ENCODE peak calls at places on chromosome 11, in seven cellular contexts. V, B, X, D, U, H and Q are unnamed samples.

GRCh38 chr11:77067776-77068460 is 1.1 kb downstream of the CAPN5 start:
- DNase-seq in V (no peak), B (no peak), X (peak; percentile 27), D (no peak), U (no peak), H (no peak), Q (peak; percentile 13)

GRCh38 chr11:119472186-119472855 is 49.3 kb upstream of the THY1 start:
- DNase-seq in V (no peak), B (no peak), X (peak; percentile 24), D (no peak), U (peak; percentile 29), H (no peak), Q (no peak)

GRCh38 chr11:46898396-46899095 is 19.8 kb downstream of the LRP4 start:
- DNase-seq in V (no peak), B (no peak), X (no peak), D (no peak), U (no peak), H (peak; percentile 57), Q (no peak)

GRCh38 chr11:87281496-87281895 is 243.8 kb downstream of the TMEM135 start:
- DNase-seq in V (no peak), B (no peak), X (no peak), D (no peak), U (peak; percentile 77), H (no peak), Q (peak; percentile 28)

GRCh38 chr11:17280494-17281127 is 4.1 kb downstream of the NUCB2 start:
- DNase-seq in V (no peak), B (no peak), X (no peak), D (no peak), U (peak; percentile 21), H (no peak), Q (no peak)

GRCh38 chr11:83033972-83034672 is 37.6 kb downstream of the RAB30 start:
- DNase-seq in V (no peak), B (no peak), X (no peak), D (no peak), U (peak; percentile 71), H (no peak), Q (peak; percentile 43)

GRCh38 chr11:35664977-35665441 is 2.4 kb downstream of the TRIM44 start:
- DNase-seq in V (no peak), B (no peak), X (no peak), D (no peak), U (peak; percentile 14), H (peak; percentile 73), Q (no peak)

GRCh38 chr11:112163875-112164521 is at the start of gene IL18:
- DNase-seq in V (peak; percentile 56), B (no peak), X (peak; percentile 67), D (no peak), U (no peak), H (peak; percentile 52), Q (peak; percentile 54)

GRCh38 chr11:70351646-70352045 is 46.7 kb upstream of the CTTN start:
- DNase-seq in V (no peak), B (no peak), X (no peak), D (no peak), U (no peak), H (no peak), Q (no peak)

GRCh38 chr11:73334244-73335203 is 26.4 kb downstream of the ARHGEF17 start:
- DNase-seq in V (peak; percentile 65), B (no peak), X (no peak), D (no peak), U (peak; percentile 91), H (peak; percentile 14), Q (peak; percentile 96)

GRCh38 chr11:118148877-118149276 is 3.7 kb downstream of the SCN4B start:
- DNase-seq in V (no peak), B (no peak), X (no peak), D (no peak), U (no peak), H (no peak), Q (no peak)

GRCh38 chr11:116960916-116961315 is 123.5 kb upstream of the APOA1 start:
- DNase-seq in V (peak; percentile 62), B (no peak), X (no peak), D (no peak), U (peak; percentile 83), H (peak; percentile 37), Q (peak; percentile 81)

GRCh38 chr11:65493367-65494176 is 5.3 kb upstream of the MALAT1 start:
- DNase-seq in V (peak; percentile 92), B (no peak), X (peak; percentile 57), D (no peak), U (peak; percentile 97), H (peak; percentile 97), Q (peak; percentile 96)

GRCh38 chr11:98967005-98967404 is 53.7 kb upstream of the CNTN5 start:
- DNase-seq in V (no peak), B (no peak), X (no peak), D (no peak), U (no peak), H (no peak), Q (no peak)

GRCh38 chr11:19432370-19433163 is 191.8 kb upstream of the E2F8 start:
- DNase-seq in V (peak; percentile 35), B (no peak), X (no peak), D (no peak), U (peak; percentile 94), H (no peak), Q (peak; percentile 92)

GRCh38 chr11:125892071-125892470 is 4.6 kb downstream of the HYLS1 start:
- DNase-seq in V (no peak), B (no peak), X (no peak), D (no peak), U (peak; percentile 75), H (no peak), Q (no peak)

GRCh38 chr11:13214276-13214865 is 63.2 kb upstream of the BMAL1 start:
- DNase-seq in V (no peak), B (no peak), X (no peak), D (no peak), U (no peak), H (no peak), Q (no peak)

GRCh38 chr11:34680918-34681554 is 60.1 kb downstream of the EHF start:
- DNase-seq in V (peak; percentile 61), B (no peak), X (no peak), D (peak; percentile 5), U (peak; percentile 78), H (no peak), Q (peak; percentile 84)

GRCh38 chr11:125071408-125071807 is 8.3 kb downstream of the SLC37A2 start:
- DNase-seq in V (no peak), B (no peak), X (peak; percentile 27), D (no peak), U (no peak), H (no peak), Q (no peak)

GRCh38 chr11:5880329-5880728 is at the start of gene OR52E4:
- DNase-seq in V (no peak), B (no peak), X (no peak), D (no peak), U (no peak), H (no peak), Q (no peak)
- H2BK120ac ChIP-seq in V (no peak within 1 kb of the TSS), B (no peak within 1 kb of the TSS), X (no peak within 1 kb of the TSS), D (no peak within 1 kb of the TSS), U (no peak within 1 kb of the TSS), H (no peak within 1 kb of the TSS), Q (no peak within 1 kb of the TSS)

GRCh38 chr11:1371377-1371776 is 18.4 kb upstream of the BRSK2 start:
- DNase-seq in V (no peak), B (no peak), X (no peak), D (no peak), U (no peak), H (no peak), Q (no peak)

GRCh38 chr11:1371026-1371325 is 18.8 kb upstream of the BRSK2 start:
- DNase-seq in V (no peak), B (no peak), X (no peak), D (no peak), U (no peak), H (no peak), Q (no peak)

GRCh38 chr11:1371836-1372465 is 17.8 kb upstream of the BRSK2 start:
- DNase-seq in V (no peak), B (no peak), X (no peak), D (no peak), U (no peak), H (no peak), Q (no peak)

GRCh38 chr11:1373536-1374214 is 16.1 kb upstream of the BRSK2 start:
- DNase-seq in V (no peak), B (no peak), X (no peak), D (no peak), U (peak; percentile 32), H (no peak), Q (no peak)

DNA sequence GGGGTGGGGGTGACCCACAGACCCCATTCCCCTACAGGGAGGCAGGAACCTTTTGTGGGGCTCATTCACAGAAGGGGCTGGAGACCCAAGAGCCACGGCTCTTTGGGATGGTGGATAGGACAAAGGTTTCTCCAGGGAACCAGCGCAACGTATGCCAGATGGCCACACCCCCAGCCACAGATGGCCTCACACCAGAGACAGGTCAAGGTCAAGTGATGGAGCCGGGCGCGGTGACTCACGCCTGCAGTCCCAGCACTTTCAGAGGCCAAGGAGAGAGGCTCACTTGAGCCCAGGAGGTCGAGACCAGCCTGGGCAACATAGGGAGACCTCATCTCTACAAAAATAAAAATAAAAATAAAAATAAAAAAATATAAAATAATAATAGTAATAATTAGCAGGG is 17.1 kb upstream of the BRSK2 start:
- DNase-seq in V (no peak), B (no peak), X (no peak), D (no peak), U (no peak), H (no peak), Q (no peak)
- H2BK120ac ChIP-seq in V (no peak overlapping the region), B (no peak overlapping the region), X (no peak overlapping the region), D (no peak overlapping the region), U (no peak overlapping the region), H (no peak overlapping the region), Q (no peak overlapping the region)

GRCh38 chr11:106327134-106327533 is 249.7 kb downstream of the AASDHPPT start:
- DNase-seq in V (peak; percentile 62), B (no peak), X (peak; percentile 64), D (peak; percentile 29), U (no peak), H (no peak), Q (no peak)

GRCh38 chr11:106329273-106330018 is 252.0 kb downstream of the AASDHPPT start:
- DNase-seq in V (no peak), B (no peak), X (no peak), D (no peak), U (no peak), H (no peak), Q (no peak)

GRCh38 chr11:106333678-106334077 is 256.2 kb downstream of the AASDHPPT start:
- DNase-seq in V (no peak), B (no peak), X (no peak), D (no peak), U (no peak), H (no peak), Q (no peak)

GRCh38 chr11:106326087-106326486 is 248.6 kb downstream of the AASDHPPT start:
- DNase-seq in V (no peak), B (no peak), X (no peak), D (no peak), U (no peak), H (no peak), Q (no peak)

DNA sequence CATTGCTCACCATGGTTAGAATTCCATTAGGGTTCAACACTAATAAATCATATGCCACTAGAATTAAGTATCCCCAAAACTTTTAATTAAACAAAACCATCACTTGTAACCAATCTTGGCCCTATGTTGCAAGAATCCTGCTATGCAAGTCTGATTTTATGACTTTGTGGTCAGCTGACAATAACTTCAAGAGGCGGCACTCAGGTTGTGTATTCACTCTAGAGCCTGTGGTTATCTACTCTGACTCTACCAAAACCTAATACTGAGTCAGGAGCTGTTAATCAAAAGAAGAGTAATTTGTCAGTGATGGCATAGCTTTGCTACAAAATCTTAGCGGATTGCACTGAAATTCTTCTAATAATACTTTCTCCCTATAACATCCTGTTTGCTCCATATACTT is 253.7 kb downstream of the AASDHPPT start:
- DNase-seq in V (no peak), B (no peak), X (no peak), D (no peak), U (no peak), H (no peak), Q (peak; percentile 74)
- H2BK120ac ChIP-seq in V (no peak overlapping the region), B (no peak overlapping the region), X (no peak overlapping the region), D (no peak overlapping the region), U (no peak overlapping the region), H (no peak overlapping the region), Q (no peak overlapping the region)

GRCh38 chr11:64000740-64001514 is 14.7 kb downstream of the OTUB1 start:
- DNase-seq in V (no peak), B (no peak), X (no peak), D (no peak), U (no peak), H (no peak), Q (no peak)
- H2BK120ac ChIP-seq in V (no peak overlapping the region), B (peak overlapping the region; percentile 28), X (no peak overlapping the region), D (no peak overlapping the region), U (peak overlapping the region; percentile 15), H (no peak overlapping the region), Q (no peak overlapping the region)